ENCODE peak calls at places on chromosomes 2 and 18, in eight cellular contexts. T is IMR-90, S is esophagus squamous epithelium, G is WTC11, C is fibroblast of pulmonary artery, N is psoas muscle, K is AG04450, E is neural crest cell. R is an unnamed sample.
A peak's percentile ranks its signal among the peaks of the same experiment; 100 is the strongest.

GRCh38 chr2:182078988-182079602 is 93.4 kb downstream of the PPP1R1C start:
- DNase-seq in K (no peak), G (no peak), E (no peak), C (no peak), T (no peak), N (no peak), S (no peak), R (no peak)

GRCh38 chr2:108933691-108934117 is 55.3 kb downstream of the EDAR start:
- DNase-seq in C (no peak), T (no peak), G (no peak), N (no peak), S (no peak), E (no peak), K (no peak), R (no peak)

GRCh38 chr2:15172825-15173224 is 388.3 kb downstream of the NBAS start:
- DNase-seq in E (no peak), T (no peak), G (no peak), N (no peak), C (no peak), S (no peak), K (no peak), R (no peak)

GRCh38 chr2:11672404-11672803 is 2.4 kb upstream of the NTSR2 start:
- DNase-seq in N (no peak), E (no peak), S (no peak), T (no peak), C (no peak), G (no peak), K (no peak), R (no peak)

GRCh38 chr18:60894254-60894945 is 438.8 kb upstream of the CDH20 start:
- DNase-seq in T (no peak), N (no peak), K (no peak), E (no peak), C (peak; percentile 59), S (no peak), G (no peak), R (peak; percentile 26)

GRCh38 chr2:235940330-235940729 is 227.9 kb downstream of the GBX2 start:
- DNase-seq in C (peak; percentile 98), K (peak; percentile 84), N (no peak), T (peak; percentile 97), E (no peak), S (no peak), G (no peak), R (no peak)

GRCh38 chr2:95273911-95274290 is 348 bp upstream of the PROM2 start:
- DNase-seq in C (no peak), G (no peak), N (no peak), T (no peak), E (no peak), K (no peak), S (no peak), R (no peak)

GRCh38 chr2:64189167-64189566 is 44.9 kb upstream of the PELI1 start:
- DNase-seq in N (no peak), S (no peak), G (no peak), K (no peak), T (no peak), E (no peak), C (no peak), R (no peak)

GRCh38 chr18:72871091-72871490 is 3.3 kb upstream of the NETO1 start:
- DNase-seq in E (no peak), K (no peak), G (no peak), C (peak; percentile 10), N (no peak), S (no peak), T (peak; percentile 6), R (no peak)

GRCh38 chr2:29518010-29518409 is 402.8 kb downstream of the CLIP4 start:
- DNase-seq in K (no peak), E (no peak), G (no peak), N (no peak), C (no peak), S (no peak), T (peak; percentile 71), R (no peak)

GRCh38 chr2:241219030-241219382 is 30.5 kb downstream of the ANO7 start:
- DNase-seq in K (no peak), T (no peak), G (no peak), E (no peak), S (no peak), C (no peak), N (no peak), R (no peak)

GRCh38 chr2:59734743-59735142 is 818.7 kb downstream of the BCL11A start:
- DNase-seq in N (no peak), E (no peak), T (no peak), K (no peak), G (peak; percentile 10), C (no peak), S (no peak), R (no peak)

GRCh38 chr2:168521342-168521741 is 65.3 kb downstream of the CERS6 start:
- DNase-seq in C (no peak), K (no peak), T (peak; percentile 21), E (no peak), G (no peak), N (peak; percentile 64), S (no peak), R (no peak)

GRCh38 chr2:189654641-189655040 is 6.6 kb upstream of the ASNSD1 start:
- DNase-seq in G (no peak), C (no peak), N (no peak), E (no peak), T (no peak), K (no peak), S (no peak), R (no peak)

GRCh38 chr18:46071615-46071893 is 506 bp downstream of the PSTPIP2 start:
- DNase-seq in S (no peak), T (no peak), E (no peak), C (no peak), N (no peak), K (no peak), G (no peak), R (no peak)

GRCh38 chr18:46070683-46071614 is 1.1 kb downstream of the PSTPIP2 start:
- DNase-seq in C (no peak), G (no peak), S (no peak), E (no peak), T (no peak), K (no peak), N (no peak), R (no peak)

GRCh38 chr18:46072959-46073358 is 899 bp upstream of the PSTPIP2 start:
- DNase-seq in N (no peak), C (no peak), E (no peak), S (no peak), T (no peak), G (no peak), K (no peak), R (no peak)

GRCh38 chr18:46073474-46074331 is 1.6 kb upstream of the PSTPIP2 start:
- DNase-seq in N (no peak), C (peak; percentile 80), K (no peak), E (peak; percentile 70), S (no peak), T (peak; percentile 69), G (peak; percentile 36), R (peak; percentile 72)

GRCh38 chr18:46071894-46072867 is at the start of gene PSTPIP2:
- DNase-seq in S (no peak), T (peak; percentile 54), K (no peak), C (peak; percentile 64), G (peak; percentile 63), N (peak; percentile 84), E (peak; percentile 62), R (peak; percentile 61)
- TF ChIP-seq CTCF in S (no peak), T (no peak), K (peak; percentile 14), C (no peak), G (no peak), N (no peak), E (peak; percentile 32), R (no peak)

DNA sequence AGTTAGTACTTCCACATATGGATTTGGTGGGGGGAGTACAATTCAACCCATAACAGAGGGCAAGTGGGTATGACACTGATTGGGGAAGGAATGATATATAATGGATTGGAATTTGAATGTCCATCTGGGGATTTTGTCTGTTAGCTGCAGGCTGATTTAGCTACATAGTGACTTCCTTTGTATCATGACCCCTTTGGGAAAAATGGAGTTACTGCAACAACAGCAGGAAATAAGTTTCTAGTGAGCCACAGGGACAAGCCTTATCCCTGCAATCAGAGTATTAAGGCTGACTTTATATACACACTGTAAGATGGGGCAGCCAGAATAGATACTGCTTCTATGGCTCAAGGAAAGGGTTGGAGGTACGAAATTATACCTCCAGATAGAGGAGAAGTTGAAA is 404.4 kb upstream of the MEIS1 start:
- DNase-seq in T (peak; percentile 4), G (no peak), S (no peak), N (no peak), C (no peak), K (no peak), E (no peak), R (no peak)
- TF ChIP-seq CTCF in T (no peak), G (no peak), S (no peak), N (no peak), C (no peak), K (peak; percentile 32), E (peak; percentile 52), R (no peak)

GRCh38 chr18:46096651-46097300 is 1.3 kb downstream of the ATP5F1A start:
- DNase-seq in G (no peak), E (no peak), K (no peak), S (no peak), C (no peak), T (no peak), N (no peak), R (no peak)

GRCh38 chr18:46097378-46097852 is 681 bp downstream of the ATP5F1A start:
- DNase-seq in C (no peak), T (no peak), G (no peak), E (no peak), N (no peak), K (no peak), S (no peak), R (no peak)

GRCh38 chr18:46099463-46099862 is 1.4 kb upstream of the ATP5F1A start:
- DNase-seq in S (no peak), N (no peak), E (no peak), T (no peak), K (no peak), G (no peak), C (no peak), R (no peak)

GRCh38 chr18:46098616-46098933 is 479 bp upstream of the ATP5F1A start:
- DNase-seq in N (no peak), G (no peak), S (no peak), K (no peak), C (no peak), T (no peak), E (no peak), R (no peak)

GRCh38 chr18:46097853-46098615 is at the start of gene ATP5F1A:
- DNase-seq in T (peak; percentile 77), S (peak; percentile 34), K (peak; percentile 36), G (peak; percentile 82), N (peak; percentile 93), C (peak; percentile 83), E (peak; percentile 76), R (peak; percentile 85)
- TF ChIP-seq CTCF in T (peak; percentile 5), S (no peak), K (no peak), G (no peak), N (no peak), C (no peak), E (peak; percentile 12), R (no peak)

DNA sequence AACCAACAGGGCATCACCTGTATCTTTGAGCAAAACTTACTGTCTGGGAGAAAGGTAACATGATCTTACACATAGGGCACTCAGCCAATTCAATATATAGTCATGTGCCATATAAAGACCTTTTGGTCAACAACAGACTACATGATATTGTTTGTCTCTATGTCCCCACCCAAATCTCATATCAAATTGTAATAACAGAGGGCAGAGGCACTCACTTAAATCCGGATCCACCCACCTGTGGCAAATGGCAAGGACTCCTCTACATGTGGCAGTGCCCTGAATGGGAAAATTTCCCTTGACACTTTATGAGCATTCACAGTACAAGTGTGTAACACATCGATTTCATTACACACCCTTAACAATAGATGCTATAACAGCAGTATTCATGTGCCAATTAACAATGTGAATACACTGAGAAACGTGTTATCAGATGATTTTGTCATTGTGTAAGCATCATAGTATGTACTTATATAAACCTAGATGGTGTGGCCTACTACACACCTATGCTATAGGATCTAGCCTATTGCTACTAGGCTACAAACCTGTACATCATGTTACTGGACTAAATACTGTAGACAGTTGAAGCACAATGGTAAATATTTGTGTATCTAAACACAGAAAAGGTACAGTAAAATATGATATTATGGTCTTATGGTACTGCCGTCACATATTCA is 64.2 kb downstream of the STRADB start:
- DNase-seq in S (no peak), T (no peak), C (no peak), E (no peak), G (no peak), N (no peak), K (no peak), R (no peak)
- TF ChIP-seq CTCF in S (no peak), T (no peak), C (no peak), E (no peak), G (no peak), N (no peak), K (no peak), R (no peak)

R was measured in Calu3.